ENCODE peak calls at places on chromosomes 16 and 17, in five cellular contexts. S, J, X, L and M are unnamed samples. For H3K4me1, the result is how much of the 10 kb centered on the place peaks cover.

GRCh38 chr16:23288726-23289512 is 13.2 kb upstream of the SCNN1B start:
- DNase-seq in S (no peak), J (no peak), X (no peak), L (no peak), M (no peak)

GRCh38 chr16:65713409-65713808 is 591.5 kb upstream of the CDH11 start:
- DNase-seq in S (no peak), J (no peak), X (no peak), L (no peak), M (no peak)

GRCh38 chr17:76866774-76867577 is 1.2 kb upstream of the MGAT5B start:
- DNase-seq in S (no peak), J (no peak), X (peak), L (no peak), M (no peak)

GRCh38 chr17:66535611-66536010 is 233.2 kb downstream of the PRKCA start:
- DNase-seq in S (no peak), J (no peak), X (no peak), L (no peak), M (no peak)

GRCh38 chr17:47895254-47895855 is 681 bp upstream of the SP2 start:
- DNase-seq in S (no peak), J (no peak), X (peak), L (peak), M (no peak)

GRCh38 chr17:45783593-45784292 is 377 bp upstream of the CRHR1 start:
- DNase-seq in S (no peak), J (no peak), X (no peak), L (no peak), M (no peak)

GRCh38 chr17:42759982-42760651 is 910 bp upstream of the RAMP2 start:
- DNase-seq in S (no peak), J (no peak), X (no peak), L (no peak), M (no peak)

GRCh38 chr16:1331712-1332617 is 1.5 kb upstream of the BAIAP3 start:
- DNase-seq in S (peak), J (peak), X (peak), L (peak), M (peak)

GRCh38 chr16:67299269-67299668 is 19.9 kb downstream of the PLEKHG4 start:
- DNase-seq in S (no peak), J (no peak), X (no peak), L (no peak), M (no peak)

GRCh38 chr16:4244881-4245280 is 3.0 kb upstream of the SRL start:
- DNase-seq in S (no peak), J (no peak), X (no peak), L (no peak), M (no peak)

GRCh38 chr17:2062571-2063183 is 7.8 kb downstream of the HIC1 start:
- DNase-seq in S (no peak), J (no peak), X (peak), L (no peak), M (no peak)

GRCh38 chr17:66441012-66441703 is 138.7 kb downstream of the PRKCA start:
- DNase-seq in S (no peak), J (no peak), X (peak), L (no peak), M (no peak)

GRCh38 chr16:77496934-77497333 is 62.1 kb upstream of the ADAMTS18 start:
- DNase-seq in S (no peak), J (no peak), X (peak), L (no peak), M (no peak)

GRCh38 chr16:380837-381787 is 666 bp downstream of the PGAP6 start:
- DNase-seq in S (peak), J (peak), X (peak), L (peak), M (no peak)

GRCh38 chr17:51258756-51259573 is 884 bp downstream of the MBTD1 start:
- DNase-seq in S (peak), J (peak), X (peak), L (peak), M (no peak)

GRCh38 chr16:88298166-88298881 is 84.4 kb upstream of the ZNF469 start:
- DNase-seq in S (no peak), J (peak), X (peak), L (no peak), M (no peak)

GRCh38 chr17:81037783-81038733 is 3.1 kb downstream of the BAIAP2 start:
- DNase-seq in S (no peak), J (peak), X (no peak), L (no peak), M (no peak)

GRCh38 chr16:23362460-23363317 is 60.6 kb downstream of the SCNN1B start:
- DNase-seq in S (peak), J (peak), X (no peak), L (peak), M (no peak)

GRCh38 chr17:13333661-13334060 is 268.1 kb downstream of the HS3ST3A1 start:
- DNase-seq in S (no peak), J (no peak), X (no peak), L (no peak), M (no peak)

GRCh38 chr16:35639233-35640205 is 2180.1 kb downstream of the TP53TG3F start:
- DNase-seq in S (no peak), J (no peak), X (no peak), L (no peak), M (no peak)

DNA sequence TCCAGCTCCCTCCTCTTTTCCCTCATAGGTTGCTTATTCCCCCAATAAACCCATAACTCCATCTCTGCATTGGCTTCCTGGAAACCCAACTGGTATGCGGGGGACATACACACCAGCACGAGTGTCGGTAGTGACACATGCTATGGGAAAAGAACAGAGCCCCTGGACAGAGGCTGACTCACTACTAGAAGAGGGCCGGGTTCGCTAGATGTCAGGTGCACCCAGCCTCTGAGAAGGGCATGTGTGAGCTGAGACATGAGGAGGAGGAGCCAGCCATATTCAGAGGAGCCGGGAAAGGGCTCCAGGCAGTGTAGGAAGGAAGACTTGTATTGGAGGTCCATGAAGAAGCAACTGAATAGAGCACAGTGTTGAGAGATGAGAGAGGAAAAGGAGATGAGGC is 241.1 kb downstream of the SOX9 start:
- DNase-seq in S (no peak), J (no peak), X (no peak), L (no peak), M (no peak)
- H3K4me3 ChIP-seq in S (no peak), J (no peak), X (no peak), L (no peak), M (no peak)

DNA sequence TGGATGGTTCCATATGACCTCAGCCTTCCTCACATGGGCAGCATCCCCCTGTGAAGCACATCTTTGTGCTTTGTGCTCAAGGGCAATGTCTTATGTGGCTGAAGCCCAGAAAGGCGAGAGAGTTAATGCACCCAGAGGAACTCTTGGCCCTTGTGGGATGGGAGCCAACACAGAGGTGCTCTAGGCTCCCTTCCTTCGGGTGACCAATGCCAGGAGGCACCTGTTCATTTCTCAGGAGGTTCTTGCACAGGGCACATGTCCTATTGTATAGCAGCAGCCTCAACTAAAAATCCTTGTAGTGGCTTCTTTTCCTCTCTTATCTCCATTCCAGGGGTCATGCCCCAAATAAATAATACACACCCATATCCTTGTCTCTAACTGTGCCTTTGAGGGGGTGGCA is 83.7 kb upstream of the DNAH9 start:
- DNase-seq in S (no peak), J (no peak), X (no peak), L (no peak), M (no peak)
- H3K4me1 ChIP-seq in S (under half), J (under half), X (under half), L (under half), M (under half)

DNA sequence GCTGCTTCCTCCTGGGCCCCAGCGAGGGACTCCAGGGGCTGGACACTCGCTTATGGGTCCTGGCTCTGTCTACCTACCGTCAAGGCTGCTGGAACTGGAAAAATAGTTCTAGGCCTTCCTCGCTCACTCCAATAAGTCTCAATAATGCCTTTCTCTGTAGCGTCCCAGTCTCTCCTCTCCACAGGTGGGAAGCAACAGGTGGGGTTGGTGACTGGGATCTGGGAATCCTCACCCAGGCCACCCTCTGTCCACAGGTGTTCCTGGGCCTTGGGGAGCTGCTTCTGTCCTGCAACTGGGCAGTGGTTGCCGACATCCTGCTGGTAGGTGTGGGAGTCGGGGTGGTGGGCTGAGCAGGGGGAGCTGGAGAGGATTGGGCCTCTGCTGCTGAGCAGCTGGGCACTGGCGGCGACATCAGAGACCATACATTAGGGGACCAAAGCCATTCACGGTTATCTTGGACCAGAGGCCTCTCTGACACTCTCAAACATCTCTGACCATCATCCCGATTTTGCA is 20.3 kb upstream of the SPNS2 start:
- DNase-seq in S (no peak), J (no peak), X (no peak), L (no peak), M (no peak)
- H3K27ac ChIP-seq in S (no peak), J (no peak), X (no peak), L (no peak), M (no peak)

GRCh38 chr16:2470603-2471015 is 488 bp upstream of the NTN3 start:
- DNase-seq in S (no peak), J (no peak), X (peak), L (no peak), M (no peak)
- H3K4me3 ChIP-seq in S (no peak), J (no peak), X (no peak), L (peak), M (no peak)

GRCh38 chr17:82218349-82219075 is 5.9 kb upstream of the CCDC57 start:
- DNase-seq in S (no peak), J (no peak), X (no peak), L (no peak), M (no peak)
- H3K4me1 ChIP-seq in S (under half), J (under half), X (under half), L (under half), M (under half)

DNA sequence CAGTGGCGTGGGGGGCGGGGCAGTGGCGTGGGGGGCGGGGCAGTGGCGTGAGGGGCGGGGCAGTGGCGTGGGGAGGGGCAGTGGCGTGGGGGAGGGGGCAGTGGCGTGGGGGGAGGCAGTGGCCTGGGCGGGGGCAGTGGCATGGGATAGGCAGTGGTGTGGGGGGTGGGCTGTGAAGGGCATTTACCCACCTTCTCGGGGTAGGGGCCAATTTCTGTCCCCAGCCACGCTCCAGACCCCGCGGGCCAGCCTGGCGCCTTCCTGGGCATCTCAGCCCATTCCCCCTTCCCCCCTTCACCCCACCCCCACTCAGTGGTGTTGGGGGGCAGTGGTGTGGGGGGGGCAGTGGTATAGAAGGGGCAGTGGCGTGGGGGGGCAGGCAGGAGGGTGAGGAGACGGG is 92.7 kb downstream of the LITAF start:
- DNase-seq in S (no peak), J (no peak), X (no peak), L (no peak), M (no peak)
- H3K27ac ChIP-seq in S (no peak), J (no peak), X (no peak), L (no peak), M (no peak)

GRCh38 chr17:58002558-58002957 is 4.5 kb downstream of the SRSF1 start:
- DNase-seq in S (no peak), J (no peak), X (peak), L (no peak), M (no peak)

GRCh38 chr17:58001461-58002124 is 5.5 kb downstream of the SRSF1 start:
- DNase-seq in S (no peak), J (no peak), X (no peak), L (no peak), M (no peak)

GRCh38 chr17:58004060-58004459 is 3.0 kb downstream of the SRSF1 start:
- DNase-seq in S (no peak), J (no peak), X (no peak), L (no peak), M (no peak)

GRCh38 chr17:58002973-58003372 is 4.1 kb downstream of the SRSF1 start:
- DNase-seq in S (no peak), J (no peak), X (no peak), L (no peak), M (no peak)

DNA sequence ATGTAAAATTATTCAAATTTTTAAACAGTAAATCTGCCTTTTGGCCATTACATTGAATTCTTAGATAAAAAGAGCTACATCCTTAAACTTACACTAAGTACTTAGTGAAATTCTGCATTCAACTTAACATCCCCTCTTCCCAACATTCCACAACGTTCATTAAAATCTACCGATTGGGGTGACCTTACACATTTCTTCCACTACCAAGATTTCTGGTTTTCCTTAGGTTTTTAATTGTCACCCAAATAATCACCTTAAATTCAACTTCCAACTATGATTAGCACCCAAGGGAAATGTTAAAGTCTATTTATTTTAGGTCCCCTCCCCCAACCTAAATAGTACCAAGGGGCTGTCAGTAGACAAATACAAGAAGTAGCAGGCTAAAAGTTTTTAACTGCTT is 4.9 kb downstream of the SRSF1 start:
- DNase-seq in S (no peak), J (no peak), X (no peak), L (no peak), M (no peak)
- H3K4me3 ChIP-seq in S (no peak), J (no peak), X (peak), L (no peak), M (no peak)

GRCh38 chr16:56939801-56940200 is 7.9 kb downstream of the HERPUD1 start:
- DNase-seq in S (no peak), J (no peak), X (no peak), L (no peak), M (no peak)
- H3K4me1 ChIP-seq in S (half or more), J (under half), X (under half), L (under half), M (half or more)

GRCh38 chr17:44111777-44112176 is 11.7 kb downstream of the HDAC5 start:
- DNase-seq in S (no peak), J (no peak), X (no peak), L (no peak), M (no peak)

GRCh38 chr17:44110823-44111633 is 12.4 kb downstream of the HDAC5 start:
- DNase-seq in S (peak), J (peak), X (peak), L (peak), M (peak)

GRCh38 chr17:44112284-44113280 is 10.9 kb downstream of the HDAC5 start:
- DNase-seq in S (peak), J (no peak), X (no peak), L (peak), M (no peak)

GRCh38 chr17:44113868-44114840 is 9.3 kb downstream of the HDAC5 start:
- DNase-seq in S (no peak), J (no peak), X (no peak), L (no peak), M (no peak)

DNA sequence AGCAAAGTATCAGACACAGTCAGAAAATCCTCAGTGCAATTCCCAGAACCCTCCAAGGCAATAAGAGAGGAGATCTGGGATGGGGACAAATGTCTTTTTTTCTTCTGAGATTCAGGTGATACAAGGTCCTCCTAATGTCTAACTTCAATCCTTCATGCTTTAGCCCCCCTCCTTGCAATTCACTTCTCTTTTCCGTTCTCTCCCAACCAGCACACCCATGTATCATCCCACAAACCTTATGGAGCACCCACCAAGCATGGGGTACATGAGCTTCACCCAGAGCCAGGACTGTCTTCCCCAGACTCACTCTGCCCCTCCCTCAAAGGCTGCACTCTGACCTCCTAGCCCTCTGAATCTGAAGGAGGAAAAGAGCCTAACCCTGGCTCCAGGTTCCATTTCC is 10.1 kb downstream of the HDAC5 start:
- DNase-seq in S (no peak), J (no peak), X (no peak), L (no peak), M (no peak)
- H3K27ac ChIP-seq in S (peak), J (no peak), X (no peak), L (peak), M (no peak)